ENCODE peak calls at places on chromosomes 7 and 10, in four cellular contexts. One of them, this sample, is unnamed.

GRCh38 chr10:114308470-114309110 is 69.5 kb downstream of the VWA2 start:
- DNase-seq in IMR-90: no peak
- DNase-seq in spleen: peak; percentile 41
- DNase-seq in lung: no peak
- DNase-seq in this sample: no peak

GRCh38 chr10:76124230-76124629 is 692.8 kb downstream of the LRMDA start:
- DNase-seq in spleen: no peak
- DNase-seq in IMR-90: no peak
- DNase-seq in lung: no peak
- DNase-seq in this sample: no peak

GRCh38 chr7:118104812-118105441 is 79.0 kb upstream of the LSM8 start:
- DNase-seq in lung: no peak
- DNase-seq in spleen: no peak
- DNase-seq in IMR-90: peak; percentile 40
- DNase-seq in this sample: peak; percentile 12

GRCh38 chr10:52746169-52746568 is 26.4 kb downstream of the MBL2 start:
- DNase-seq in lung: no peak
- DNase-seq in IMR-90: no peak
- DNase-seq in spleen: no peak
- DNase-seq in this sample: no peak

GRCh38 chr10:12547301-12547771 is 198.0 kb downstream of the CAMK1D start:
- DNase-seq in lung: no peak
- DNase-seq in IMR-90: no peak
- DNase-seq in spleen: no peak
- DNase-seq in this sample: no peak

GRCh38 chr10:34906021-34906965 is 91.2 kb upstream of the PARD3 start:
- DNase-seq in lung: peak; percentile 63
- DNase-seq in IMR-90: peak; percentile 55
- DNase-seq in spleen: no peak
- DNase-seq in this sample: peak; percentile 77

GRCh38 chr10:60963441-60964256 is 19.7 kb upstream of the RHOBTB1 start:
- DNase-seq in spleen: no peak
- DNase-seq in IMR-90: peak; percentile 72
- DNase-seq in lung: no peak
- DNase-seq in this sample: peak; percentile 31

GRCh38 chr7:138595454-138595853 is 105.7 kb downstream of the SVOPL start:
- DNase-seq in lung: no peak
- DNase-seq in IMR-90: no peak
- DNase-seq in spleen: no peak
- DNase-seq in this sample: no peak

GRCh38 chr7:67595421-67595820 is 598.8 kb downstream of the TYW1 start:
- DNase-seq in IMR-90: no peak
- DNase-seq in spleen: no peak
- DNase-seq in lung: no peak
- DNase-seq in this sample: no peak

GRCh38 chr7:5094641-5095040 is 49.0 kb downstream of the RBAK start:
- DNase-seq in lung: no peak
- DNase-seq in IMR-90: no peak
- DNase-seq in spleen: no peak
- DNase-seq in this sample: no peak

GRCh38 chr7:119545118-119545517 is 727.9 kb upstream of the KCND2 start:
- DNase-seq in spleen: no peak
- DNase-seq in lung: no peak
- DNase-seq in IMR-90: peak; percentile 26
- DNase-seq in this sample: peak; percentile 6

GRCh38 chr10:119509909-119510451 is 32.5 kb downstream of the RGS10 start:
- DNase-seq in IMR-90: no peak
- DNase-seq in lung: no peak
- DNase-seq in spleen: peak; percentile 43
- DNase-seq in this sample: peak; percentile 31

GRCh38 chr7:96887426-96887825 is 117.9 kb upstream of the DLX6 start:
- DNase-seq in lung: no peak
- DNase-seq in spleen: no peak
- DNase-seq in IMR-90: no peak
- DNase-seq in this sample: peak; percentile 69

GRCh38 chr10:126913316-126913715 is 8.1 kb downstream of the DOCK1 start:
- DNase-seq in lung: no peak
- DNase-seq in spleen: peak; percentile 50
- DNase-seq in IMR-90: no peak
- DNase-seq in this sample: no peak

GRCh38 chr7:29318853-29319718 is 124.5 kb downstream of the CHN2 start:
- DNase-seq in spleen: no peak
- DNase-seq in lung: no peak
- DNase-seq in IMR-90: no peak
- DNase-seq in this sample: no peak

GRCh38 chr7:12706900-12707536 is 19.6 kb downstream of the ARL4A start:
- DNase-seq in lung: no peak
- DNase-seq in spleen: no peak
- DNase-seq in IMR-90: peak; percentile 84
- DNase-seq in this sample: peak; percentile 60

DNA sequence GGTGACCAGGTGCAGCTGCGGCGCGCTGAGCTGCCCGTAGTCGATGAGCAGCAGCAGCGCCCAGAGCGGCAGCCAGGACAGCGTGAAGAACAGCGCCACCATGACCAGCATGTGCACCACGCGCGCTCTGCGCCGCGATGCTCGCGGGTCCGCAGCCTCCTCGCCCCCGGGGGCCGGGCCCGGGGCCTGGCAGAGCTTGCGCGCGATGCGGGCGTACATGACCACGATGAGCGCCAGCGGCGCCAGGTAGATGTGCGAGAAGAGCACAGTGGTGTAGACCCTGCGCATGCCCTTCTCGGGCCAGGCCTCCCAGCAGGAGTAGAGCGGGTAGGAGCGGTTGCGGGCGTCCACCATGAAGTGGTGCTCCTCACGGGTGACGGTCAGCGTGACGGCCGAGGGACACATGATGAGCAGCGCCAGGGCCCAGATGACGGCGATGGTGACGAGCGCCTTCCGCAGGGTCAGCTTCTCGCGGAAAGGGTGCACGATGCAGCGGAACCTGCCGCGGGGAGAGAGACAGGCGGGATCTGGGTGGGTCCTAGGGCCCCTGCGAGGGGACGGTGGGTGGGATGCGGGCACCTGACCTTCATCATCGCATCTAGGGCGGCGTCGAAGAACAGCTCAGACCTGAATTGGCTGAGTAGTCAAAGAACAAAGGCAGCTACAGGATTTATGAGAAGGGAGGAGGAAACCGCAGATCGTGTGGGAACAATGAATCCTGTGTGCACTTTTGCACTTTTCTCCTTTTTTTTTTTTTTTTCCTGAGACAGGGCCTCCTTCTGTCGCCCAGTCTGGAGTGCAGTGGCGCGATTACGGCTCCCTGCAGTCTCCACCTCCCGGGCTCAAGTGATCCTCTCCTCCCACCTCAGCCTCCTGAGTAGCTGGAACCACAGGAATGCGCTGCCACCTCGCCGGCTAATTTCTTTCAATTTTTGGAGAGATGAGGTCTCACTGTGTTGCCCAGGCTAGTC is 22.4 kb upstream of the PPA1 start:
- DNase-seq in lung: peak; percentile 44
- DNase-seq in IMR-90: no peak
- DNase-seq in spleen: no peak
- DNase-seq in this sample: peak; percentile 76
- TF ChIP-seq CTCF in lung: no peak
- TF ChIP-seq CTCF in IMR-90: no peak
- TF ChIP-seq CTCF in spleen: no peak
- TF ChIP-seq CTCF in this sample: no peak

DNA sequence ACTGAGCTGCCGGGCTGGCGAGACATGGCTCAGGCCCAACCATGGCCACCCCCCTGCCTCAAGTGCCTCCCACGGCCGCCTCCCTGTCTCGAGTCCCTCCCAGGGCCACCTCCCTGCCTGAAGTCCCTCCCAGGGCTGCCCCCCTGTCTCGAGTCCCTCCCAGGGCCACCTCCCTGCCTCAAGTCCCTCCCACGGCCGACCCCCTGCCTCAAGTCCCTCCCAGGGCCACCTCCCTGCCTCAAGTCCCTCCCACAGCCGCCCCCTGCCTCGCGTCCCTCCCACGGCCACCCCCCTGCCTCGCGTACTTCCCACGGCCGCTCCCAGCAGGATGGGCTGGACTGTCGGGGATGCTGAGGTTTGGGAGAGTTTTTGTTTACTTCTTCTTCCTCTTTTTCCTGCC is 462.5 kb downstream of the PTPRN2 start:
- DNase-seq in IMR-90: no peak
- DNase-seq in lung: no peak
- DNase-seq in spleen: peak; percentile 59
- DNase-seq in this sample: no peak
- H3K27ac ChIP-seq in IMR-90: no peak overlapping the region
- H3K27ac ChIP-seq in lung: no peak overlapping the region
- H3K27ac ChIP-seq in spleen: no peak overlapping the region
- H3K27ac ChIP-seq in this sample: no peak overlapping the region

GRCh38 chr7:122532406-122533269 is 166.3 kb downstream of the RNF133 start:
- DNase-seq in IMR-90: peak; percentile 5
- DNase-seq in spleen: no peak
- DNase-seq in lung: no peak
- DNase-seq in this sample: peak; percentile 9
- TF ChIP-seq CTCF in IMR-90: peak; percentile 45
- TF ChIP-seq CTCF in spleen: peak; percentile 23
- TF ChIP-seq CTCF in lung: no peak
- TF ChIP-seq CTCF in this sample: peak; percentile 50

DNA sequence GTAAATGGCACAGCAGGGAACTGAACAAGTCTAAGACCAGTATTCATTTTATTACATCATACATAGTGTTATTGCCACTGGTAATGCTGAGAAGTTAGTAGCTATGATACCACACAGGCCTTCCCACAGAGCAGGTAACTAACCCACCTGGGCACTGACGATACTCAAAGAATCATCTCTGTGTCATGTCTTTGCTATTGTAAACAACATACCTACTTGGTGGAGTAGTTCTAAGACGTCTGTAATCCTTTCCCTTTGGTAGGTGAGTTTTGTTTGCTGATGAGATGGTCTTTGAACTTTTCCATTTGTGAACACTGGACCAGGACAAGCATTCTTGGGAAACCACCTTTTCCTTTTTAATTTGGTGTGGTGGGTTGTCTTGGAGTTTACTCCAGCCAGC is 40.9 kb downstream of the PDSS1 start:
- DNase-seq in spleen: no peak
- DNase-seq in IMR-90: no peak
- DNase-seq in lung: no peak
- DNase-seq in this sample: no peak
- H3K27ac ChIP-seq in spleen: no peak overlapping the region
- H3K27ac ChIP-seq in IMR-90: no peak overlapping the region
- H3K27ac ChIP-seq in lung: no peak overlapping the region
- H3K27ac ChIP-seq in this sample: no peak overlapping the region

GRCh38 chr7:100546129-100546867 is 7.3 kb downstream of the AGFG2 start:
- DNase-seq in spleen: no peak
- DNase-seq in lung: no peak
- DNase-seq in IMR-90: no peak
- DNase-seq in this sample: no peak
- TF ChIP-seq CTCF in spleen: no peak
- TF ChIP-seq CTCF in lung: no peak
- TF ChIP-seq CTCF in IMR-90: no peak
- TF ChIP-seq CTCF in this sample: no peak

GRCh38 chr7:129635300-129636029 is 23.9 kb downstream of the NRF1 start:
- DNase-seq in spleen: peak; percentile 76
- DNase-seq in lung: peak; percentile 36
- DNase-seq in IMR-90: peak; percentile 86
- DNase-seq in this sample: peak; percentile 53
- H3K27ac ChIP-seq in spleen: no peak overlapping the region
- H3K27ac ChIP-seq in lung: no peak overlapping the region
- H3K27ac ChIP-seq in IMR-90: no peak overlapping the region
- H3K27ac ChIP-seq in this sample: no peak overlapping the region